ENCODE peak calls at places on chromosomes 2 and 18, in seven cellular contexts. One of them, this sample, is unnamed.

GRCh38 chr2:240960963-240961876 is 37.2 kb upstream of the SNED1 start:
- DNase-seq in fibroblast of lung: peak; percentile 12
- DNase-seq in heart left ventricle: peak; percentile 22
- DNase-seq in MM.1S: no peak
- DNase-seq in Panc1: no peak
- DNase-seq in tibial nerve: peak; percentile 11
- DNase-seq in body of pancreas: no peak
- DNase-seq in this sample: no peak

GRCh38 chr2:196268538-196269338 is 97.4 kb upstream of the STK17B start:
- DNase-seq in body of pancreas: no peak
- DNase-seq in fibroblast of lung: peak; percentile 78
- DNase-seq in MM.1S: no peak
- DNase-seq in heart left ventricle: no peak
- DNase-seq in tibial nerve: peak; percentile 31
- DNase-seq in Panc1: no peak
- DNase-seq in this sample: no peak

GRCh38 chr2:237540823-237541222 is 25.6 kb upstream of the PRLH start:
- DNase-seq in tibial nerve: peak; percentile 81
- DNase-seq in Panc1: no peak
- DNase-seq in heart left ventricle: peak; percentile 80
- DNase-seq in fibroblast of lung: peak; percentile 83
- DNase-seq in body of pancreas: peak; percentile 21
- DNase-seq in MM.1S: no peak
- DNase-seq in this sample: no peak

GRCh38 chr2:223901311-223901710 is 43.8 kb downstream of the WDFY1 start:
- DNase-seq in heart left ventricle: no peak
- DNase-seq in fibroblast of lung: no peak
- DNase-seq in Panc1: no peak
- DNase-seq in tibial nerve: no peak
- DNase-seq in MM.1S: no peak
- DNase-seq in body of pancreas: no peak
- DNase-seq in this sample: no peak

GRCh38 chr2:187364696-187365095 is 83.4 kb downstream of the CALCRL start:
- DNase-seq in body of pancreas: no peak
- DNase-seq in heart left ventricle: no peak
- DNase-seq in tibial nerve: no peak
- DNase-seq in Panc1: no peak
- DNase-seq in fibroblast of lung: no peak
- DNase-seq in MM.1S: no peak
- DNase-seq in this sample: no peak

GRCh38 chr2:53452957-53453748 is 314.5 kb upstream of the CHAC2 start:
- DNase-seq in Panc1: no peak
- DNase-seq in fibroblast of lung: no peak
- DNase-seq in heart left ventricle: peak; percentile 47
- DNase-seq in tibial nerve: no peak
- DNase-seq in MM.1S: no peak
- DNase-seq in body of pancreas: peak; percentile 65
- DNase-seq in this sample: peak; percentile 85

GRCh38 chr2:72028351-72028995 is 119.2 kb downstream of the CYP26B1 start:
- DNase-seq in body of pancreas: no peak
- DNase-seq in MM.1S: no peak
- DNase-seq in Panc1: no peak
- DNase-seq in heart left ventricle: no peak
- DNase-seq in tibial nerve: no peak
- DNase-seq in fibroblast of lung: no peak
- DNase-seq in this sample: no peak

GRCh38 chr18:32040936-32041335 is 22.3 kb downstream of the RNF125 start:
- DNase-seq in heart left ventricle: no peak
- DNase-seq in body of pancreas: no peak
- DNase-seq in Panc1: no peak
- DNase-seq in fibroblast of lung: no peak
- DNase-seq in tibial nerve: no peak
- DNase-seq in MM.1S: no peak
- DNase-seq in this sample: no peak

GRCh38 chr18:73742959-73743358 is 404.7 kb downstream of the FBXO15 start:
- DNase-seq in heart left ventricle: no peak
- DNase-seq in body of pancreas: no peak
- DNase-seq in Panc1: no peak
- DNase-seq in MM.1S: no peak
- DNase-seq in fibroblast of lung: no peak
- DNase-seq in tibial nerve: no peak
- DNase-seq in this sample: no peak

GRCh38 chr2:30664761-30665358 is 142.4 kb downstream of the CAPN13 start:
- DNase-seq in tibial nerve: no peak
- DNase-seq in heart left ventricle: no peak
- DNase-seq in Panc1: no peak
- DNase-seq in body of pancreas: no peak
- DNase-seq in MM.1S: no peak
- DNase-seq in fibroblast of lung: peak; percentile 95
- DNase-seq in this sample: no peak

GRCh38 chr2:28025116-28025515 is 134.6 kb downstream of the BABAM2 start:
- DNase-seq in heart left ventricle: no peak
- DNase-seq in tibial nerve: no peak
- DNase-seq in fibroblast of lung: no peak
- DNase-seq in body of pancreas: no peak
- DNase-seq in Panc1: no peak
- DNase-seq in MM.1S: no peak
- DNase-seq in this sample: no peak

GRCh38 chr2:216802516-216803265 is 57.2 kb downstream of the TNP1 start:
- DNase-seq in body of pancreas: no peak
- DNase-seq in heart left ventricle: no peak
- DNase-seq in Panc1: no peak
- DNase-seq in fibroblast of lung: no peak
- DNase-seq in MM.1S: no peak
- DNase-seq in tibial nerve: no peak
- DNase-seq in this sample: no peak

GRCh38 chr2:237429761-237430160 is 15.8 kb upstream of the COL6A3 start:
- DNase-seq in Panc1: no peak
- DNase-seq in heart left ventricle: no peak
- DNase-seq in body of pancreas: no peak
- DNase-seq in tibial nerve: no peak
- DNase-seq in fibroblast of lung: no peak
- DNase-seq in MM.1S: peak; percentile 6
- DNase-seq in this sample: peak; percentile 100

GRCh38 chr2:240412211-240412830 is 23.1 kb upstream of the GPC1 start:
- DNase-seq in MM.1S: no peak
- DNase-seq in body of pancreas: no peak
- DNase-seq in fibroblast of lung: peak; percentile 7
- DNase-seq in tibial nerve: no peak
- DNase-seq in heart left ventricle: peak; percentile 33
- DNase-seq in Panc1: no peak
- DNase-seq in this sample: no peak

GRCh38 chr2:112938904-112939303 is 27.9 kb downstream of the IL37 start:
- DNase-seq in MM.1S: no peak
- DNase-seq in Panc1: no peak
- DNase-seq in fibroblast of lung: no peak
- DNase-seq in heart left ventricle: no peak
- DNase-seq in tibial nerve: no peak
- DNase-seq in body of pancreas: no peak
- DNase-seq in this sample: peak; percentile 5

GRCh38 chr2:154194917-154195643 is 323.4 kb downstream of the GALNT13 start:
- DNase-seq in Panc1: no peak
- DNase-seq in heart left ventricle: no peak
- DNase-seq in MM.1S: no peak
- DNase-seq in tibial nerve: no peak
- DNase-seq in body of pancreas: no peak
- DNase-seq in fibroblast of lung: no peak
- DNase-seq in this sample: no peak

GRCh38 chr2:74959106-74959751 is 786 bp downstream of the POLE4 start:
- DNase-seq in tibial nerve: no peak
- DNase-seq in heart left ventricle: no peak
- DNase-seq in body of pancreas: peak; percentile 12
- DNase-seq in MM.1S: no peak
- DNase-seq in fibroblast of lung: no peak
- DNase-seq in Panc1: no peak
- DNase-seq in this sample: peak; percentile 6

GRCh38 chr2:70305531-70305930 is 3.7 kb upstream of the FAM136A start:
- DNase-seq in heart left ventricle: no peak
- DNase-seq in MM.1S: no peak
- DNase-seq in body of pancreas: no peak
- DNase-seq in fibroblast of lung: no peak
- DNase-seq in tibial nerve: no peak
- DNase-seq in Panc1: no peak
- DNase-seq in this sample: no peak

GRCh38 chr2:11784747-11785610 is 38.5 kb downstream of the LPIN1 start:
- DNase-seq in MM.1S: no peak
- DNase-seq in Panc1: no peak
- DNase-seq in tibial nerve: no peak
- DNase-seq in body of pancreas: peak; percentile 34
- DNase-seq in heart left ventricle: peak; percentile 50
- DNase-seq in fibroblast of lung: peak; percentile 43
- DNase-seq in this sample: peak; percentile 32

GRCh38 chr2:142188562-142188961 is 57.7 kb upstream of the LRP1B start:
- DNase-seq in MM.1S: no peak
- DNase-seq in fibroblast of lung: peak; percentile 12
- DNase-seq in body of pancreas: no peak
- DNase-seq in Panc1: no peak
- DNase-seq in heart left ventricle: no peak
- DNase-seq in tibial nerve: no peak
- DNase-seq in this sample: no peak

GRCh38 chr2:226797989-226798421 is 1.6 kb downstream of the IRS1 start:
- DNase-seq in Panc1: no peak
- DNase-seq in tibial nerve: no peak
- DNase-seq in MM.1S: no peak
- DNase-seq in body of pancreas: no peak
- DNase-seq in fibroblast of lung: peak; percentile 61
- DNase-seq in heart left ventricle: peak; percentile 39
- DNase-seq in this sample: peak; percentile 35

GRCh38 chr2:226799211-226799975 is at the start of gene IRS1:
- DNase-seq in Panc1: no peak
- DNase-seq in MM.1S: peak; percentile 86
- DNase-seq in fibroblast of lung: peak; percentile 88
- DNase-seq in body of pancreas: peak; percentile 72
- DNase-seq in heart left ventricle: peak; percentile 87
- DNase-seq in tibial nerve: peak; percentile 36
- DNase-seq in this sample: peak; percentile 87

GRCh38 chr2:226800941-226801784 is 1.5 kb upstream of the IRS1 start:
- DNase-seq in MM.1S: peak; percentile 89
- DNase-seq in heart left ventricle: peak; percentile 91
- DNase-seq in body of pancreas: peak; percentile 91
- DNase-seq in fibroblast of lung: peak; percentile 86
- DNase-seq in Panc1: no peak
- DNase-seq in tibial nerve: peak; percentile 23
- DNase-seq in this sample: peak; percentile 94

GRCh38 chr2:226798422-226799210 is 1.0 kb downstream of the IRS1 start:
- DNase-seq in body of pancreas: peak; percentile 49
- DNase-seq in heart left ventricle: peak; percentile 60
- DNase-seq in fibroblast of lung: peak; percentile 68
- DNase-seq in Panc1: no peak
- DNase-seq in MM.1S: peak; percentile 53
- DNase-seq in tibial nerve: no peak
- DNase-seq in this sample: peak; percentile 57

DNA sequence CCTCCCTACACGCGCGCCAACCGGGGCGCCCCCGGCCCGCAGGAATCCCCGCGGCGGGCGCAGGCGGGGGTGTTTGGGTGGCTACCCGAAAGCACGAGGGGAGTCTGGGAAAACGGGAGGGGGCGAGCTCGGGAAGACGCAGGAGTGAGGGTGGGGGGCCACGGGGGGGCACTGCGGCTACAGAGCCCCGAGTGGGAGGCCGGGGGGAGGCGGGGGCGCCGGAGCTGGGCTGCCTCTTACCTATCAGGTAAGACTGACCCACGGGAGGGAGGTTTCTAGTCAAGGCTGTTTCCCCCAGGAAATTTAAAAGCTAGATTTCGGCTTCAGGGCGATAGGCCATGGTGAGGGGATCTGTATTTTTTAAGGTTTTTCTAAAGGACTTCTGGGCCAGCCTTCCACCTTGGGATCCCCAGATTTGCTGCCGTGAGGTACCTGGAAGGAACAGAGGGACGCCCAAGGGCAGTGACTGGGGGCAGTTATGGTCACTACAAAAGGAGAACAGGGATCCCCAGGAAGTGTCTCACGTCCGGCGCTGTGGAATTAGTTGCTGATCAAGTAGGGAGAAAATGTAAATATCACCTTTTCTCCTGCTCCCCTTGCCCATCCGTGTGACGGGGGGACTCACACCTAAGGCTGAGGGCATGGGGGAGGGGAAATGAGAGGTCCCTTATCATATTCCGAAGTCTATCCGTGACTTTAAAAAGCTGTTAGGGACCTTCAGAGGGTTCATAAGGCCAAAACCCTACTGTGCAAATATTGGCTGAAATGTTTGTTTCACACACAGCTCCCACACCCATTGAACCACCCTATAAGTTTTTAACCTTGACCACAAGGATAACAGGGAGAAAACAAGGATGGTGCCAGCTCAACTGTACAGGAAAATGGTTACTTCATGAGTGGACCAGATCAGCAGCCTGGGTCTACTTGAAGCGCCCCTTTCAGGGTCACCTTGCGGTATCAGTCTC is 638 bp upstream of the IRS1 start:
- DNase-seq in Panc1: no peak
- DNase-seq in body of pancreas: peak; percentile 26
- DNase-seq in MM.1S: peak; percentile 19
- DNase-seq in fibroblast of lung: peak; percentile 41
- DNase-seq in tibial nerve: peak; percentile 16
- DNase-seq in heart left ventricle: peak; percentile 26
- DNase-seq in this sample: no peak
- TF ChIP-seq CTCF in Panc1: peak; percentile 72
- TF ChIP-seq CTCF in body of pancreas: no peak
- TF ChIP-seq CTCF in MM.1S: peak; percentile 28
- TF ChIP-seq CTCF in fibroblast of lung: no peak
- TF ChIP-seq CTCF in tibial nerve: no peak
- TF ChIP-seq CTCF in heart left ventricle: peak; percentile 0
- TF ChIP-seq CTCF in this sample: no peak

GRCh38 chr18:4802296-4802695 is 347.2 kb upstream of the DLGAP1 start:
- DNase-seq in body of pancreas: no peak
- DNase-seq in heart left ventricle: no peak
- DNase-seq in Panc1: no peak
- DNase-seq in tibial nerve: no peak
- DNase-seq in fibroblast of lung: no peak
- DNase-seq in MM.1S: no peak
- DNase-seq in this sample: no peak
- H3K9me3 ChIP-seq in body of pancreas: no peaks in the 10 kb centered on the region
- H3K9me3 ChIP-seq in heart left ventricle: no peaks in the 10 kb centered on the region
- H3K9me3 ChIP-seq in Panc1: no peaks in the 10 kb centered on the region
- H3K9me3 ChIP-seq in tibial nerve: no peaks in the 10 kb centered on the region
- H3K9me3 ChIP-seq in fibroblast of lung: no peaks in the 10 kb centered on the region
- H3K9me3 ChIP-seq in MM.1S: no peaks in the 10 kb centered on the region
- H3K9me3 ChIP-seq in this sample: no peaks in the 10 kb centered on the region

DNA sequence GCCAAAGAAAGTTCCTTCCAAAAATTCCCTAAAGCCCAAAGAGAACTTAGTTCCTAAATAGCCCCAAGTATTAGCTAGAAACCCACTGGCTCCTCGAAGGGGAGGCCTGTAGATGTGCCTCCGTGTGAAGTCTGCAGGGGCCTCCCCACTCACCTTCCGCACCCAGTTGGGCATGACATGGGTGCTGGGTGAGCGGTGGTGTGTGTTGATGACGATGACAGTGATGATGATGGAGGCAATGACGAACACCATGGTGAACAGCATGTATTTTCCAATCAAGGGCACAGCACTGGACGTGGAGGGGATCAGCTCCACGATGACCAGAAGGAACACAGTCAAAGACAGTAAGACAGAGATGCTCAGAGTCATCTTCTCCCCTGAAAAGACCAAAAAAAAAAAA is 14.5 kb downstream of the CHRNA1 start:
- DNase-seq in tibial nerve: no peak
- DNase-seq in Panc1: no peak
- DNase-seq in fibroblast of lung: no peak
- DNase-seq in heart left ventricle: no peak
- DNase-seq in MM.1S: no peak
- DNase-seq in body of pancreas: no peak
- DNase-seq in this sample: no peak
- H3K4me3 ChIP-seq in tibial nerve: no peak overlapping the region
- H3K4me3 ChIP-seq in Panc1: no peak overlapping the region
- H3K4me3 ChIP-seq in fibroblast of lung: no peak overlapping the region
- H3K4me3 ChIP-seq in heart left ventricle: no peak overlapping the region
- H3K4me3 ChIP-seq in MM.1S: no peak overlapping the region
- H3K4me3 ChIP-seq in body of pancreas: no peak overlapping the region
- H3K4me3 ChIP-seq in this sample: no peak overlapping the region

GRCh38 chr2:231929961-231930600 is 3.9 kb upstream of the NPPC start:
- DNase-seq in body of pancreas: no peak
- DNase-seq in Panc1: no peak
- DNase-seq in heart left ventricle: peak; percentile 84
- DNase-seq in tibial nerve: no peak
- DNase-seq in MM.1S: no peak
- DNase-seq in fibroblast of lung: peak; percentile 13
- DNase-seq in this sample: no peak
- TF ChIP-seq CTCF in body of pancreas: no peak
- TF ChIP-seq CTCF in Panc1: peak; percentile 74
- TF ChIP-seq CTCF in heart left ventricle: peak; percentile 41
- TF ChIP-seq CTCF in tibial nerve: no peak
- TF ChIP-seq CTCF in MM.1S: peak; percentile 49
- TF ChIP-seq CTCF in fibroblast of lung: peak; percentile 33
- TF ChIP-seq CTCF in this sample: no peak

This sample was measured in thyroid gland.